ENCODE peak calls at places on chromosomes 11 and 22, in seven cellular contexts. R is HCT116; L is fibroblast of lung; E is bronchial epithelial cell; N is psoas muscle; T is MM.1S; U is naive thymus-derived CD4-positive, alpha-beta T cell. Y is an unnamed sample.

GRCh38 chr11:73350908-73351636 is 25.1 kb upstream of the RELT start:
- DNase-seq in R (peak; percentile 41), L (peak; percentile 88), E (peak; percentile 57), N (no peak), T (peak; percentile 74), U (peak; percentile 73), Y (peak; percentile 93)

GRCh38 chr11:69422645-69423044 is 58.8 kb upstream of the LINC01488 start:
- DNase-seq in R (no peak), L (no peak), E (no peak), N (no peak), T (no peak), U (no peak), Y (peak; percentile 65)

GRCh38 chr11:66718320-66718971 is 10.6 kb downstream of the SPTBN2 start:
- DNase-seq in R (no peak), L (no peak), E (peak; percentile 55), N (no peak), T (no peak), U (no peak), Y (peak; percentile 84)

GRCh38 chr11:108551653-108552462 is 41.7 kb downstream of the EXPH5 start:
- DNase-seq in R (peak; percentile 18), L (peak; percentile 64), E (peak; percentile 33), N (no peak), T (no peak), U (no peak), Y (no peak)

GRCh38 chr11:75450236-75450635 is 17.2 kb upstream of the KLHL35 start:
- DNase-seq in R (no peak), L (no peak), E (no peak), N (no peak), T (no peak), U (no peak), Y (no peak)

GRCh38 chr11:64251722-64251985 is 324 bp downstream of the PLCB3 start:
- DNase-seq in R (no peak), L (no peak), E (no peak), N (no peak), T (no peak), U (no peak), Y (no peak)

GRCh38 chr11:118401880-118402590 is 629 bp downstream of the ATP5MG start:
- DNase-seq in R (no peak), L (peak; percentile 80), E (peak; percentile 68), N (no peak), T (no peak), U (no peak), Y (no peak)

GRCh38 chr11:36437413-36437812 is 72.7 kb downstream of the TRAF6 start:
- DNase-seq in R (no peak), L (no peak), E (no peak), N (no peak), T (no peak), U (no peak), Y (no peak)

GRCh38 chr11:104663190-104664140 is 234.8 kb downstream of the CASP12 start:
- DNase-seq in R (no peak), L (no peak), E (peak; percentile 8), N (no peak), T (no peak), U (no peak), Y (no peak)

GRCh38 chr11:27571151-27571840 is 64.7 kb upstream of the LIN7C start:
- DNase-seq in R (no peak), L (peak; percentile 85), E (no peak), N (no peak), T (no peak), U (no peak), Y (peak; percentile 3)

GRCh38 chr22:39094717-39095389 is 2.2 kb upstream of the APOBEC3H start:
- DNase-seq in R (no peak), L (no peak), E (no peak), N (no peak), T (no peak), U (peak; percentile 62), Y (peak; percentile 30)

GRCh38 chr11:109939176-109939810 is 153.9 kb upstream of the ZC3H12C start:
- DNase-seq in R (peak; percentile 85), L (peak; percentile 85), E (peak; percentile 75), N (no peak), T (peak; percentile 49), U (no peak), Y (peak; percentile 27)

GRCh38 chr11:107025673-107026072 is 7.4 kb upstream of the GUCY1A2 start:
- DNase-seq in R (no peak), L (no peak), E (no peak), N (no peak), T (no peak), U (no peak), Y (no peak)
- H3K27me3 ChIP-seq in R (peaks cover 4% of the 10 kb centered on the region), L (no peaks in the 10 kb centered on the region), E (no peaks in the 10 kb centered on the region), N (peaks cover 3% of the 10 kb centered on the region), T (no peaks in the 10 kb centered on the region), U (no peaks in the 10 kb centered on the region), Y (peaks cover 5% of the 10 kb centered on the region)

GRCh38 chr11:57513446-57513795 is 2.1 kb downstream of the SLC43A1 start:
- DNase-seq in R (no peak), L (no peak), E (no peak), N (no peak), T (no peak), U (no peak), Y (no peak)

GRCh38 chr11:57514538-57515331 is 767 bp downstream of the SLC43A1 start:
- DNase-seq in R (no peak), L (peak; percentile 39), E (no peak), N (peak; percentile 60), T (no peak), U (peak; percentile 37), Y (peak; percentile 87)

GRCh38 chr11:57513911-57514537 is 1.5 kb downstream of the SLC43A1 start:
- DNase-seq in R (no peak), L (peak; percentile 28), E (no peak), N (peak; percentile 39), T (no peak), U (peak; percentile 33), Y (peak; percentile 84)

GRCh38 chr11:57515332-57516060 is at the start of gene SLC43A1:
- DNase-seq in R (no peak), L (peak; percentile 72), E (no peak), N (peak; percentile 62), T (peak; percentile 28), U (no peak), Y (peak; percentile 83)

DNA sequence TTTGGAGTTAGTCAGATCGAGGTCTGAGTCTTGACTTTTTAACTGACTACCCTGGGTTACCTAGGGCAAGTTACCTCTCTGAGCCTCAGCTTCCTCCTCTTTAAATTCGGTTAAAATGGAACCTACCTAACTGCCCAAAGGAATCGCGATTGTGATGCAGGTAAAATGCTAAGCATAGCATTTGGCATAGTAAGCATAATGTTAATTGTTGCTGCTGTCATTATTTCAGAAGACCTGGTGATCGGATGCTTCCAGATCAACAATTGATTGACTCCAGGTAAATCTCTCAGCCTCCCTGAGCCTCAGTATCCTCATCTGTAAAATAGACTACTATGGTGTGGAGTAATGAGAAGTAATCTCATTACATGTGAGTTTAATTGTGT is 550 bp upstream of the SLC43A1 start:
- DNase-seq in R (no peak), L (no peak), E (no peak), N (no peak), T (no peak), U (no peak), Y (no peak)
- H3K27me3 ChIP-seq in R (no peaks in the 10 kb centered on the region), L (no peaks in the 10 kb centered on the region), E (peaks cover 12% of the 10 kb centered on the region), N (no peaks in the 10 kb centered on the region), T (no peaks in the 10 kb centered on the region), U (no peaks in the 10 kb centered on the region), Y (peaks cover 20% of the 10 kb centered on the region)

GRCh38 chr22:23779083-23779482 is 6.4 kb downstream of the MMP11 start:
- DNase-seq in R (no peak), L (no peak), E (no peak), N (no peak), T (no peak), U (no peak), Y (no peak)
- H3K27me3 ChIP-seq in R (no peaks in the 10 kb centered on the region), L (no peaks in the 10 kb centered on the region), E (peaks cover 3% of the 10 kb centered on the region), N (no peaks in the 10 kb centered on the region), T (no peaks in the 10 kb centered on the region), U (no peaks in the 10 kb centered on the region), Y (peaks cover 4% of the 10 kb centered on the region)

GRCh38 chr11:18865261-18865660 is 73.7 kb upstream of the PTPN5 start:
- DNase-seq in R (no peak), L (no peak), E (no peak), N (no peak), T (no peak), U (no peak), Y (no peak)
- H3K27me3 ChIP-seq in R (peaks cover 83% of the 10 kb centered on the region), L (no peaks in the 10 kb centered on the region), E (peaks cover 2% of the 10 kb centered on the region), N (no peaks in the 10 kb centered on the region), T (no peaks in the 10 kb centered on the region), U (no peaks in the 10 kb centered on the region), Y (no peaks in the 10 kb centered on the region)

GRCh38 chr22:43507235-43507634 is 95.4 kb downstream of the MPPED1 start:
- DNase-seq in R (no peak), L (no peak), E (no peak), N (no peak), T (no peak), U (no peak), Y (no peak)
- H3K27me3 ChIP-seq in R (no peaks in the 10 kb centered on the region), L (no peaks in the 10 kb centered on the region), E (no peaks in the 10 kb centered on the region), N (no peaks in the 10 kb centered on the region), T (peaks cover 19% of the 10 kb centered on the region), U (no peaks in the 10 kb centered on the region), Y (no peaks in the 10 kb centered on the region)

DNA sequence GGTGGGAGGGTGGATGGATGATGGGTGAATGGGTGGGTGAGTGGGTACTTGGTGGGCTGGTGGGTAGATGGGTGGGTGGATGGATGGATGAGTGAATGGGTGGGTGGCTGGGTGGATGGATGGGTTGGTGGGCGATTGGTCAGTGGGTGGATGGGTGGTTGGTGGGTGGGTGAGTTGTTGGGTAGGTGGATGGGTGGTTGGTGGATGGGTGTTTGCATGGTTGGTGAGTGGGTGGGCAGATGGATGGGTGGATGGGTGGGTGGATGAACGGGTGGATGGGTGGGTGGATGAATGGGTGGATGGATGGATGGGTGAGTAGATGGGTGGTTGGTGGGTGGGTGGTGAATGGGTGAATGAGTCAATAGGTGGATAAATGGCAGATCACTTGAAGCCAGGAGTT is 43.0 kb upstream of the LRRC32 start:
- DNase-seq in R (no peak), L (no peak), E (no peak), N (no peak), T (no peak), U (no peak), Y (no peak)
- H3K27me3 ChIP-seq in R (no peaks in the 10 kb centered on the region), L (peaks cover 2% of the 10 kb centered on the region), E (no peaks in the 10 kb centered on the region), N (no peaks in the 10 kb centered on the region), T (no peaks in the 10 kb centered on the region), U (no peaks in the 10 kb centered on the region), Y (no peaks in the 10 kb centered on the region)

DNA sequence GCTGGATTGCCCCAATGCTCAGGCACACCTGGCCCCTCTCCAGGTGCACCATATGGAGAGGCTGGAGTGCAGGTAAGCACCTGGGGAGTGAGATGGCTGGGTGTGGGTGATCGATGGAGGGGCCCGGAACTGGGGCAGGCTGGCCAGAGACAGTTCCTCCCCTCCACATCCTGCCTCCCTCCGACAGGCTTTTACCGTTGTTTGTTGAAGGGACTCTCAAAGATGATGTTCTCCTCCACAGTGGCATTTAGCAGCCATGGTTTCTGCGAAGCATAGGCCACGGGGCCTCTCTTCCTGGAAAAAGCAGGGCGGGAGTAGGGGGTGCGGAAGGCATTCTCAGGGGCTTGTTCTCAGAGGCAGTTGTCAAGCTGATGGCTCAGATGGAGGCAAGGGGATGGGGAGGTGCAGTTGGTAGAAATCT is 25.9 kb upstream of the KCNJ11 start:
- DNase-seq in R (no peak), L (no peak), E (no peak), N (no peak), T (no peak), U (no peak), Y (no peak)
- H3K27me3 ChIP-seq in R (peaks cover 39% of the 10 kb centered on the region), L (peaks cover 4% of the 10 kb centered on the region), E (peaks cover 5% of the 10 kb centered on the region), N (no peaks in the 10 kb centered on the region), T (no peaks in the 10 kb centered on the region), U (no peaks in the 10 kb centered on the region), Y (no peaks in the 10 kb centered on the region)